ENCODE peak calls at places on chromosomes 5 and 9, in five cellular contexts. X, O, R, F and Z are unnamed samples.

GRCh38 chr5:16983022-16983639 is 47.0 kb upstream of the MYO10 start:
- DNase-seq in X (no peak), O (no peak), R (peak; percentile 34), F (no peak), Z (no peak)

GRCh38 chr5:179267071-179267670 is 78.1 kb downstream of the ADAMTS2 start:
- DNase-seq in X (no peak), O (no peak), R (no peak), F (no peak), Z (no peak)

GRCh38 chr9:79264511-79265448 is 307.0 kb upstream of the TLE4 start:
- DNase-seq in X (no peak), O (no peak), R (peak; percentile 50), F (no peak), Z (no peak)

GRCh38 chr9:33155393-33155792 is 11.7 kb downstream of the B4GALT1 start:
- DNase-seq in X (peak; percentile 56), O (no peak), R (no peak), F (no peak), Z (no peak)

GRCh38 chr9:78871452-78872331 is 574.8 kb downstream of the PSAT1 start:
- DNase-seq in X (peak; percentile 94), O (peak; percentile 42), R (no peak), F (no peak), Z (no peak)

GRCh38 chr5:55597014-55597981 is 62.5 kb upstream of the PLPP1 start:
- DNase-seq in X (peak; percentile 61), O (no peak), R (no peak), F (no peak), Z (no peak)

GRCh38 chr5:59116231-59116900 is 533.5 kb downstream of the RAB3C start:
- DNase-seq in X (no peak), O (no peak), R (no peak), F (no peak), Z (no peak)

GRCh38 chr5:95842955-95843544 is 20.5 kb upstream of the GLRX start:
- DNase-seq in X (peak; percentile 62), O (peak; percentile 72), R (peak; percentile 75), F (peak; percentile 57), Z (peak; percentile 52)

GRCh38 chr5:134227259-134227658 is 1.4 kb upstream of the PPP2CA start:
- DNase-seq in X (no peak), O (no peak), R (peak; percentile 52), F (no peak), Z (no peak)

GRCh38 chr5:79025054-79025465 is 40.0 kb upstream of the ARSB start:
- DNase-seq in X (peak; percentile 68), O (peak; percentile 36), R (peak; percentile 72), F (peak; percentile 16), Z (no peak)

GRCh38 chr5:145982572-145983314 is 46.4 kb downstream of the SH3RF2 start:
- DNase-seq in X (peak; percentile 20), O (no peak), R (no peak), F (no peak), Z (no peak)

GRCh38 chr9:6552033-6552737 is 93.3 kb downstream of the GLDC start:
- DNase-seq in X (peak; percentile 47), O (no peak), R (no peak), F (no peak), Z (no peak)

GRCh38 chr5:132012385-132013005 is 1.0 kb upstream of the ACSL6 start:
- DNase-seq in X (peak; percentile 22), O (no peak), R (no peak), F (no peak), Z (no peak)